ENCODE peak calls at places on chromosome 5, in ten cellular contexts. Y, C, R, Q, F, I, V, H, M and O are unnamed samples.

GRCh38 chr5:88172847-88173758 is 95.5 kb downstream of the TMEM161B start:
- DNase-seq in Y (no peak), C (no peak), R (peak; percentile 83), Q (no peak), F (no peak), I (no peak), V (no peak), H (no peak), M (peak; percentile 65), O (no peak)

GRCh38 chr5:163565492-163565891 is 60.1 kb downstream of the MAT2B start:
- DNase-seq in Y (peak; percentile 49), C (no peak), R (peak; percentile 70), Q (no peak), F (no peak), I (peak; percentile 17), V (peak; percentile 50), H (no peak), M (peak; percentile 49), O (no peak)

GRCh38 chr5:142871056-142871879 is 101.1 kb downstream of the ARHGAP26 start:
- DNase-seq in Y (no peak), C (no peak), R (no peak), Q (no peak), F (no peak), I (no peak), V (no peak), H (no peak), M (no peak), O (no peak)

GRCh38 chr5:103211858-103212500 is 46.6 kb upstream of the MACIR start:
- DNase-seq in Y (no peak), C (peak; percentile 23), R (no peak), Q (no peak), F (no peak), I (peak; percentile 87), V (no peak), H (no peak), M (no peak), O (peak; percentile 13)

GRCh38 chr5:72818866-72819534 is 2.5 kb downstream of the TNPO1 start:
- DNase-seq in Y (peak; percentile 86), C (peak; percentile 57), R (peak; percentile 92), Q (no peak), F (peak; percentile 36), I (peak; percentile 57), V (peak; percentile 73), H (peak; percentile 48), M (peak; percentile 73), O (peak; percentile 88)

GRCh38 chr5:52181403-52181802 is 606.3 kb upstream of the ITGA1 start:
- DNase-seq in Y (no peak), C (no peak), R (no peak), Q (no peak), F (no peak), I (peak; percentile 44), V (no peak), H (no peak), M (no peak), O (no peak)

GRCh38 chr5:130189961-130190360 is 285.7 kb downstream of the CHSY3 start:
- DNase-seq in Y (no peak), C (no peak), R (no peak), Q (no peak), F (no peak), I (no peak), V (no peak), H (no peak), M (no peak), O (no peak)

GRCh38 chr5:179203248-179203647 is 142.0 kb downstream of the ADAMTS2 start:
- DNase-seq in Y (no peak), C (no peak), R (no peak), Q (no peak), F (no peak), I (no peak), V (no peak), H (no peak), M (no peak), O (no peak)

GRCh38 chr5:181188700-181189362 is 16.2 kb downstream of the TRIM7 start:
- DNase-seq in Y (peak; percentile 81), C (peak; percentile 78), R (peak; percentile 94), Q (no peak), F (peak; percentile 63), I (peak; percentile 80), V (no peak), H (peak; percentile 56), M (peak; percentile 82), O (peak; percentile 92)

GRCh38 chr5:157994906-157995519 is 136.1 kb upstream of the CLINT1 start:
- DNase-seq in Y (peak; percentile 83), C (peak; percentile 28), R (peak; percentile 89), Q (peak; percentile 11), F (peak; percentile 8), I (peak; percentile 48), V (peak; percentile 39), H (peak; percentile 17), M (peak; percentile 90), O (peak; percentile 77)

GRCh38 chr5:166926098-166926497 is 1365.3 kb upstream of the WWC1 start:
- DNase-seq in Y (no peak), C (no peak), R (peak; percentile 2), Q (no peak), F (no peak), I (no peak), V (no peak), H (no peak), M (no peak), O (peak; percentile 5)

GRCh38 chr5:54703091-54703490 is 185.5 kb downstream of the SNX18 start:
- DNase-seq in Y (peak; percentile 96), C (no peak), R (no peak), Q (no peak), F (no peak), I (no peak), V (peak; percentile 9), H (peak; percentile 92), M (no peak), O (no peak)

GRCh38 chr5:177550120-177550519 is 4.2 kb downstream of the FAM193B start:
- DNase-seq in Y (no peak), C (peak; percentile 22), R (no peak), Q (no peak), F (no peak), I (no peak), V (no peak), H (no peak), M (no peak), O (no peak)

GRCh38 chr5:1010641-1011046 is 2.0 kb downstream of the NKD2 start:
- DNase-seq in Y (no peak), C (no peak), R (no peak), Q (no peak), F (no peak), I (peak; percentile 30), V (no peak), H (no peak), M (no peak), O (no peak)

GRCh38 chr5:98415663-98416062 is 357.8 kb upstream of the RGMB start:
- DNase-seq in Y (peak; percentile 40), C (no peak), R (no peak), Q (no peak), F (no peak), I (no peak), V (no peak), H (no peak), M (no peak), O (no peak)

GRCh38 chr5:131423056-131423455 is 159.2 kb downstream of the CDC42SE2 start:
- DNase-seq in Y (peak; percentile 60), C (no peak), R (no peak), Q (no peak), F (no peak), I (no peak), V (no peak), H (no peak), M (no peak), O (no peak)

GRCh38 chr5:32690153-32690552 is 21.0 kb upstream of the NPR3 start:
- DNase-seq in Y (peak; percentile 40), C (no peak), R (no peak), Q (no peak), F (no peak), I (no peak), V (no peak), H (no peak), M (no peak), O (peak; percentile 26)

GRCh38 chr5:89703799-89704198 is 705.8 kb downstream of the CETN3 start:
- DNase-seq in Y (no peak), C (no peak), R (peak; percentile 62), Q (no peak), F (no peak), I (no peak), V (no peak), H (no peak), M (peak; percentile 52), O (no peak)

GRCh38 chr5:142143878-142144277 is 35.3 kb downstream of the NDFIP1 start:
- DNase-seq in Y (peak; percentile 72), C (peak; percentile 6), R (no peak), Q (no peak), F (no peak), I (peak; percentile 56), V (peak; percentile 26), H (no peak), M (no peak), O (peak; percentile 65)

GRCh38 chr5:137022043-137022442 is 477.1 kb downstream of the SPOCK1 start:
- DNase-seq in Y (peak; percentile 24), C (no peak), R (no peak), Q (no peak), F (no peak), I (no peak), V (no peak), H (no peak), M (no peak), O (no peak)

GRCh38 chr5:78586251-78586650 is 62.3 kb downstream of the LHFPL2 start:
- DNase-seq in Y (peak; percentile 98), C (no peak), R (no peak), Q (no peak), F (no peak), I (no peak), V (no peak), H (peak; percentile 97), M (no peak), O (no peak)

GRCh38 chr5:143400541-143401252 is 2.8 kb downstream of the NR3C1 start:
- DNase-seq in Y (peak; percentile 69), C (no peak), R (no peak), Q (no peak), F (no peak), I (peak; percentile 70), V (no peak), H (peak; percentile 12), M (no peak), O (no peak)

GRCh38 chr5:123754167-123754840 is 242.3 kb downstream of the CSNK1G3 start:
- DNase-seq in Y (peak; percentile 64), C (no peak), R (no peak), Q (no peak), F (no peak), I (no peak), V (no peak), H (peak; percentile 41), M (no peak), O (no peak)

GRCh38 chr5:123215929-123216702 is 127.1 kb downstream of the PRDM6 start:
- DNase-seq in Y (no peak), C (no peak), R (peak; percentile 15), Q (no peak), F (no peak), I (no peak), V (no peak), H (no peak), M (no peak), O (no peak)